ENCODE peak calls at places on chromosomes 12 and 14, in seven cellular contexts. N is GM12865; Y is T-helper 9 cell; L is stimulated activated CD8-positive, alpha-beta memory T cell treated with anti-CD3 and anti-CD28 coated beads, Interleukin-4, amount 100 ng/mL, for 24 hours; F is lower leg skin; C is IMR-90; A is NCI-H2081. G is an unnamed sample.

GRCh38 chr12:132662901-132663755 is 24.0 kb downstream of the POLE start:
- DNase-seq in C (no peak), N (no peak), L (no peak), A (no peak), F (no peak), Y (no peak), G (no peak)

GRCh38 chr14:54772451-54772881 is 130.2 kb downstream of the GCH1 start:
- DNase-seq in N (no peak), C (peak; percentile 59), F (no peak), L (no peak), A (no peak), Y (no peak), G (no peak)

GRCh38 chr12:20264608-20265114 is 103.7 kb upstream of the PDE3A start:
- DNase-seq in A (no peak), F (no peak), C (peak; percentile 6), L (no peak), N (no peak), Y (no peak), G (no peak)

GRCh38 chr14:53929871-53930685 is 26.5 kb downstream of the BMP4 start:
- DNase-seq in N (peak; percentile 55), L (no peak), A (peak; percentile 47), F (no peak), Y (peak; percentile 10), C (no peak), G (peak; percentile 34)

GRCh38 chr12:63079791-63080395 is 71.1 kb downstream of the AVPR1A start:
- DNase-seq in C (no peak), L (no peak), N (no peak), Y (no peak), F (no peak), A (no peak), G (no peak)

GRCh38 chr14:64993263-64993662 is 6.6 kb downstream of the FNTB start:
- DNase-seq in N (no peak), C (no peak), Y (no peak), A (no peak), F (no peak), L (no peak), G (no peak)

GRCh38 chr14:47246367-47246766 is 429.0 kb downstream of the MDGA2 start:
- DNase-seq in Y (no peak), N (no peak), L (no peak), C (no peak), F (no peak), A (no peak), G (no peak)

GRCh38 chr12:130104596-130105253 is 57.5 kb upstream of the FZD10 start:
- DNase-seq in C (no peak), N (no peak), L (no peak), Y (no peak), F (no peak), A (no peak), G (no peak)

GRCh38 chr14:79415726-79416125 is 795.6 kb downstream of the DIO2 start:
- DNase-seq in L (no peak), C (peak; percentile 65), A (no peak), Y (no peak), F (no peak), N (no peak), G (no peak)

GRCh38 chr12:25819713-25820112 is 138.8 kb upstream of the RASSF8 start:
- DNase-seq in N (no peak), Y (no peak), L (no peak), A (no peak), F (no peak), C (no peak), G (no peak)

GRCh38 chr14:69703047-69704046 is 63.6 kb upstream of the SRSF5 start:
- DNase-seq in C (no peak), A (no peak), L (no peak), Y (no peak), N (no peak), F (no peak), G (no peak)

GRCh38 chr12:79997115-79997805 is 62.4 kb upstream of the PPP1R12A start:
- DNase-seq in C (no peak), Y (no peak), L (no peak), A (no peak), F (no peak), N (peak; percentile 70), G (peak; percentile 72)

GRCh38 chr12:100534625-100535227 is 38.8 kb upstream of the GAS2L3 start:
- DNase-seq in C (no peak), N (no peak), L (no peak), Y (no peak), A (no peak), F (no peak), G (no peak)